ENCODE peak calls at places on chromosome 16, in four cellular contexts. One of them, this sample, is unnamed.

GRCh38 chr16:87484487-87485331 is 8.1 kb downstream of the ZCCHC14 start:
- DNase-seq in WTC11: no peak
- DNase-seq in HepG2: peak; percentile 69
- DNase-seq in K562: peak; percentile 56
- DNase-seq in this sample: no peak

GRCh38 chr16:46746821-46747776 is 1.0 kb downstream of the MYLK3 start:
- DNase-seq in K562: no peak
- DNase-seq in HepG2: peak; percentile 74
- DNase-seq in WTC11: no peak
- DNase-seq in this sample: peak; percentile 4

GRCh38 chr16:79601092-79601977 is 798 bp upstream of the MAF start:
- DNase-seq in HepG2: peak; percentile 72
- DNase-seq in K562: no peak
- DNase-seq in WTC11: peak; percentile 35
- DNase-seq in this sample: no peak

GRCh38 chr16:72501739-72502653 is 330.0 kb upstream of the PMFBP1 start:
- DNase-seq in HepG2: peak; percentile 73
- DNase-seq in K562: peak; percentile 73
- DNase-seq in WTC11: peak; percentile 67
- DNase-seq in this sample: peak; percentile 62

GRCh38 chr16:23408242-23409201 is 44.5 kb downstream of the COG7 start:
- DNase-seq in K562: no peak
- DNase-seq in WTC11: no peak
- DNase-seq in HepG2: no peak
- DNase-seq in this sample: peak; percentile 34

GRCh38 chr16:11796227-11797165 is 562 bp downstream of the ZC3H7A start:
- DNase-seq in HepG2: peak; percentile 60
- DNase-seq in WTC11: peak; percentile 54
- DNase-seq in K562: peak; percentile 73
- DNase-seq in this sample: peak; percentile 41

GRCh38 chr16:1932050-1933028 is 10.7 kb downstream of the MSRB1 start:
- DNase-seq in WTC11: peak; percentile 59
- DNase-seq in K562: no peak
- DNase-seq in HepG2: peak; percentile 69
- DNase-seq in this sample: no peak

GRCh38 chr16:68520649-68521086 is 18.4 kb upstream of the ZFP90 start:
- DNase-seq in HepG2: peak; percentile 89
- DNase-seq in WTC11: peak; percentile 95
- DNase-seq in K562: peak; percentile 89
- DNase-seq in this sample: peak; percentile 95

GRCh38 chr16:14409563-14409962 is 220.5 kb downstream of the PARN start:
- DNase-seq in K562: no peak
- DNase-seq in HepG2: peak; percentile 72
- DNase-seq in WTC11: no peak
- DNase-seq in this sample: no peak

GRCh38 chr16:61862221-61862620 is 174.0 kb downstream of the CDH8 start:
- DNase-seq in WTC11: no peak
- DNase-seq in HepG2: no peak
- DNase-seq in K562: no peak
- DNase-seq in this sample: no peak

GRCh38 chr16:23578096-23578830 is 17.9 kb downstream of the NDUFAB1 start:
- DNase-seq in K562: no peak
- DNase-seq in WTC11: no peak
- DNase-seq in HepG2: no peak
- DNase-seq in this sample: no peak

GRCh38 chr16:54970016-54970415 is 39.4 kb downstream of the IRX5 start:
- DNase-seq in HepG2: no peak
- DNase-seq in K562: no peak
- DNase-seq in WTC11: no peak
- DNase-seq in this sample: no peak

GRCh38 chr16:72530434-72530833 is 358.5 kb upstream of the PMFBP1 start:
- DNase-seq in HepG2: no peak
- DNase-seq in WTC11: no peak
- DNase-seq in K562: no peak
- DNase-seq in this sample: no peak

GRCh38 chr16:56409195-56409594 is 16.1 kb downstream of the AMFR start:
- DNase-seq in WTC11: no peak
- DNase-seq in K562: no peak
- DNase-seq in HepG2: peak; percentile 61
- DNase-seq in this sample: no peak

GRCh38 chr16:88854306-88855111 is 2.2 kb downstream of the GALNS start:
- DNase-seq in HepG2: no peak
- DNase-seq in WTC11: no peak
- DNase-seq in K562: peak; percentile 35
- DNase-seq in this sample: no peak

GRCh38 chr16:68936729-68937631 is 93.6 kb downstream of the TANGO6 start:
- DNase-seq in WTC11: no peak
- DNase-seq in HepG2: no peak
- DNase-seq in K562: no peak
- DNase-seq in this sample: no peak

GRCh38 chr16:85221081-85221809 is 109.0 kb upstream of the CIBAR2 start:
- DNase-seq in K562: no peak
- DNase-seq in HepG2: no peak
- DNase-seq in WTC11: no peak
- DNase-seq in this sample: no peak

GRCh38 chr16:89009343-89010209 is 32.6 kb upstream of the CBFA2T3 start:
- DNase-seq in WTC11: peak; percentile 63
- DNase-seq in K562: peak; percentile 68
- DNase-seq in HepG2: no peak
- DNase-seq in this sample: no peak

GRCh38 chr16:73671102-73671501 is 623.2 kb upstream of the ZFHX3 start:
- DNase-seq in K562: no peak
- DNase-seq in HepG2: no peak
- DNase-seq in WTC11: peak; percentile 20
- DNase-seq in this sample: no peak

GRCh38 chr16:67936876-67937605 is 391 bp upstream of the PSMB10 start:
- DNase-seq in K562: peak; percentile 65
- DNase-seq in WTC11: no peak
- DNase-seq in HepG2: no peak
- DNase-seq in this sample: no peak

GRCh38 chr16:73569266-73569665 is 521.3 kb upstream of the ZFHX3 start:
- DNase-seq in K562: no peak
- DNase-seq in WTC11: no peak
- DNase-seq in HepG2: no peak
- DNase-seq in this sample: no peak

GRCh38 chr16:70490261-70490660 is 33.1 kb downstream of the COG4 start:
- DNase-seq in K562: no peak
- DNase-seq in WTC11: no peak
- DNase-seq in HepG2: no peak
- DNase-seq in this sample: no peak
- TF ChIP-seq ELF4 in K562: no peak
- TF ChIP-seq ELF4 in WTC11: no peak
- TF ChIP-seq ELF4 in HepG2: no peak
- TF ChIP-seq ELF4 in this sample: no peak

GRCh38 chr16:20734056-20734455 is 7.6 kb downstream of the THUMPD1 start:
- DNase-seq in HepG2: no peak
- DNase-seq in WTC11: no peak
- DNase-seq in K562: no peak
- DNase-seq in this sample: no peak
- TF ChIP-seq ELF4 in HepG2: no peak
- TF ChIP-seq ELF4 in WTC11: no peak
- TF ChIP-seq ELF4 in K562: no peak
- TF ChIP-seq ELF4 in this sample: no peak

GRCh38 chr16:52591441-52592215 is 44.7 kb upstream of the TOX3 start:
- DNase-seq in HepG2: no peak
- DNase-seq in WTC11: no peak
- DNase-seq in K562: no peak
- DNase-seq in this sample: no peak

GRCh38 chr16:52584354-52584840 is 37.5 kb upstream of the TOX3 start:
- DNase-seq in HepG2: no peak
- DNase-seq in K562: no peak
- DNase-seq in WTC11: no peak
- DNase-seq in this sample: no peak

GRCh38 chr16:52581530-52581929 is 34.6 kb upstream of the TOX3 start:
- DNase-seq in HepG2: peak; percentile 75
- DNase-seq in WTC11: no peak
- DNase-seq in K562: peak; percentile 1
- DNase-seq in this sample: peak; percentile 9

GRCh38 chr16:52584921-52585320 is 38.0 kb upstream of the TOX3 start:
- DNase-seq in WTC11: no peak
- DNase-seq in HepG2: no peak
- DNase-seq in K562: no peak
- DNase-seq in this sample: no peak

GRCh38 chr16:52586159-52586558 is 39.2 kb upstream of the TOX3 start:
- DNase-seq in WTC11: no peak
- DNase-seq in HepG2: no peak
- DNase-seq in K562: no peak
- DNase-seq in this sample: no peak
- TF ChIP-seq ELF4 in WTC11: no peak
- TF ChIP-seq ELF4 in HepG2: no peak
- TF ChIP-seq ELF4 in K562: no peak
- TF ChIP-seq ELF4 in this sample: no peak

DNA sequence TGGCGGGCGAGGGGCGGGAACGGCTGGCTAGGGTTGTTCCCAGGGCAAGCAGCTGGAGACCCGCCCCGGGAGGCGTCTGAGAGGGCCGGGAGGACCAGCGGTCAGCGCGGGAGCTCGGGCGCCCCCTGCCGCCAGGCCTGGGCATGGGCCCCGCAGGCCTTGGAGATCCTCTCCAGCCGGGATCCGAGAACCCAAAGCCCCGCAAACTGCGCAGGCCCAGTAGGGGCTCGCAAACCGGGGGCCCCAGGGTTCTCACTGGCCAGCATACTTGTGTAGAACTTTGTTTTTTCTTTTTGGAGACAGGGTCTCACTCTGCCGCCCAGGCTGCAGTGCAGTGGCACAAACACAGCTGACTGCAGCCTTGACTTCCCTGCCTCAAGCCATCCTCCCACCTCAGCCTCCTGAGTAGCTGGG is 20.8 kb upstream of the ZNF423 start:
- DNase-seq in K562: peak; percentile 56
- DNase-seq in WTC11: peak; percentile 88
- DNase-seq in HepG2: no peak
- DNase-seq in this sample: peak; percentile 96
- TF ChIP-seq ELF4 in K562: no peak
- TF ChIP-seq ELF4 in WTC11: no peak
- TF ChIP-seq ELF4 in HepG2: no peak
- TF ChIP-seq ELF4 in this sample: no peak

DNA sequence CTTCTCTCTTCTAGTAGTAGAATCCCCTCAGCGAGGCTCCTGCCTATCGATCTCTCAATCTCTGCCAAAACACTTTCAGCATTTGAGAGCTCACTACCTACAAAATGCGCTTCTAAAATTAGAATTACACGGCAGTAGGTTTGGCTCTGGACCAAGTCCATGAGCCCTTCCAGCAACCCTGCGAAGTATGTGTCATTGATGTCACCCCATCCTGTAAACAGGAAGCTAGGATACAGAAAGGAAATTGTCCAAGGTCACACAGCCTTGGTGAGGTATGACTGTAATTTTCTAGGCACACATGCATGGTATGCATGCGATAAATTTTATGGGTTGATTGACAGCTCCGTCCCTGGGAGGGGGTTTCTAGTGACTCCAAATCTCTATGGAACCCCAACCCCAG is 330.3 kb upstream of the CDH5 start:
- DNase-seq in WTC11: no peak
- DNase-seq in K562: no peak
- DNase-seq in HepG2: peak; percentile 21
- DNase-seq in this sample: no peak
- TF ChIP-seq ELF4 in WTC11: no peak
- TF ChIP-seq ELF4 in K562: no peak
- TF ChIP-seq ELF4 in HepG2: no peak
- TF ChIP-seq ELF4 in this sample: no peak